ENCODE peak calls at places on chromosomes 7 and 10, in five cellular contexts. S is stomach, Y is breast epithelium, I is suprapubic skin, K is K562. D is an unnamed sample.

GRCh38 chr7:128892521-128893250 is 17.8 kb downstream of the KCP start:
- DNase-seq in K (no peak), Y (no peak), I (peak), S (no peak), D (no peak)

GRCh38 chr7:149287622-149288021 is 25.6 kb downstream of the ZNF783 start:
- DNase-seq in K (no peak), I (no peak), S (no peak), Y (no peak), D (no peak)

GRCh38 chr7:150383710-150384397 is 4.7 kb downstream of the ZNF775 start:
- DNase-seq in Y (peak), S (no peak), I (no peak), K (no peak), D (no peak)

GRCh38 chr7:92762853-92763252 is 73.5 kb downstream of the CDK6 start:
- DNase-seq in Y (no peak), K (no peak), S (no peak), I (no peak), D (no peak)

GRCh38 chr10:43045246-43045621 is 31.6 kb upstream of the RET start:
- DNase-seq in K (no peak), S (no peak), I (peak), Y (no peak), D (no peak)

GRCh38 chr10:29714096-29714874 is 79.5 kb upstream of the SVIL start:
- DNase-seq in Y (no peak), I (no peak), S (no peak), K (no peak), D (no peak)

GRCh38 chr7:18895456-18895855 is 222.0 kb downstream of the TWIST1 start:
- DNase-seq in K (no peak), S (no peak), I (no peak), Y (no peak), D (no peak)

GRCh38 chr10:46098379-46098778 is 52.3 kb upstream of the MSMB start:
- DNase-seq in I (no peak), Y (no peak), S (no peak), K (no peak), D (no peak)

GRCh38 chr10:96505150-96506136 is 8.3 kb downstream of the TLL2 start:
- DNase-seq in Y (no peak), K (no peak), S (no peak), I (no peak), D (no peak)

GRCh38 chr7:96211954-96212353 is 109.9 kb downstream of the SLC25A13 start:
- DNase-seq in K (no peak), I (no peak), S (no peak), Y (no peak), D (no peak)

GRCh38 chr7:84231157-84231556 is 36.6 kb upstream of the SEMA3A start:
- DNase-seq in Y (no peak), I (no peak), S (no peak), K (no peak), D (no peak)

GRCh38 chr10:24331457-24331856 is 122.5 kb downstream of the KIAA1217 start:
- DNase-seq in Y (peak), K (no peak), I (peak), S (peak), D (no peak)

GRCh38 chr10:21336476-21337170 is 188.9 kb downstream of the SKIDA1 start:
- DNase-seq in S (no peak), I (no peak), Y (peak), K (peak), D (no peak)

GRCh38 chr7:91343420-91343819 is 79.2 kb downstream of the FZD1 start:
- DNase-seq in S (no peak), K (no peak), I (no peak), Y (no peak), D (no peak)

GRCh38 chr10:94199565-94199964 is 163.2 kb downstream of the NOC3L start:
- DNase-seq in K (no peak), I (no peak), S (no peak), Y (no peak), D (no peak)

GRCh38 chr7:5357951-5358350 is 65.7 kb downstream of the TNRC18 start:
- DNase-seq in Y (peak), K (no peak), S (no peak), I (no peak), D (no peak)

GRCh38 chr7:132242192-132242812 is 334.0 kb downstream of the PLXNA4 start:
- DNase-seq in S (no peak), Y (no peak), I (no peak), K (no peak), D (no peak)

GRCh38 chr10:44064317-44064716 is 320.6 kb downstream of the CXCL12 start:
- DNase-seq in S (no peak), Y (no peak), K (no peak), I (no peak), D (no peak)

GRCh38 chr10:104329754-104330153 is 8.5 kb downstream of the ITPRIP start:
- DNase-seq in S (no peak), K (no peak), I (peak), Y (no peak), D (no peak)

GRCh38 chr7:106768324-106768751 is 96.7 kb upstream of the PIK3CG start:
- DNase-seq in K (no peak), S (no peak), I (no peak), Y (no peak), D (no peak)

GRCh38 chr7:117237646-117238045 is 85.2 kb downstream of the WNT2 start:
- DNase-seq in I (no peak), Y (no peak), K (no peak), S (no peak), D (no peak)

GRCh38 chr10:121696854-121697253 is 98.6 kb upstream of the FGFR2 start:
- DNase-seq in K (peak), Y (no peak), S (peak), I (no peak), D (no peak)

GRCh38 chr10:74300651-74301050 is 149.6 kb downstream of the ADK start:
- DNase-seq in Y (no peak), I (no peak), S (no peak), K (no peak), D (no peak)
- TF ChIP-seq POLR2A in Y (no peak), I (no peak), S (no peak), K (no peak), D (no peak)

DNA sequence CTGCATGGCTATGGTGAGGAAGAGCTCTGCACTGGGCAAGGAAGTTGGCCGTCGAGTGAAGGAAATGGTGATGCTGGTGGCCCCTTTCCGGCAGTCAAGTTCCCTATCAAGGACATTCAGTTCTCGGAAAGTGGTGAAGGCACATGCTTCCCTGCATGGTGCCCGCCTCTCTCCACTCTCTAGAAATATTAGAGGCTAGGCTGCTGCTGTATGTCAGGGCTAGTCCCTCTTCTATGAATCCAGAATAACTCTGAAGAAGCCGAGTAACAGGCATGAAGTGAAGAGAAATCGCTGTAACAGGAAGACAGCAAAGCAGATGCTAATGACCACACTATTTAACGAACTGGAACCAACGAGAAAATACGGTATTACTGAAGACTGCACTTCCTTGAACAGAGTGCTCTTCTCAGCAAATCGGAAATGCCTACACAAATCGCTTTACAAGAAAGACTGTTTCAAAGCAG is 5.4 kb downstream of the IDI1 start:
- DNase-seq in Y (no peak), S (no peak), K (no peak), I (no peak), D (no peak)
- TF ChIP-seq POLR2AphosphoS5 in Y (no peak), S (peak), K (no peak), I (no peak), D (no peak)

GRCh38 chr10:110671788-110672579 is 27.8 kb downstream of the RBM20 start:
- DNase-seq in I (peak), Y (peak), S (peak), K (peak), D (peak)
- TF ChIP-seq POLR2A in I (no peak), Y (no peak), S (no peak), K (peak), D (no peak)

GRCh38 chr7:157679607-157680006 is 342.8 kb downstream of the DNAJB6 start:
- DNase-seq in K (no peak), S (no peak), I (peak), Y (no peak), D (no peak)

GRCh38 chr7:157676456-157677255 is 339.9 kb downstream of the DNAJB6 start:
- DNase-seq in Y (no peak), I (peak), S (no peak), K (no peak), D (no peak)

GRCh38 chr7:157675427-157675930 is 338.7 kb downstream of the DNAJB6 start:
- DNase-seq in K (no peak), I (peak), S (peak), Y (no peak), D (no peak)

GRCh38 chr7:157676001-157676400 is 339.2 kb downstream of the DNAJB6 start:
- DNase-seq in S (peak), I (peak), Y (no peak), K (no peak), D (no peak)

GRCh38 chr7:157678503-157678902 is 341.7 kb downstream of the DNAJB6 start:
- DNase-seq in K (no peak), S (no peak), I (no peak), Y (no peak), D (no peak)
- TF ChIP-seq POLR2AphosphoS5 in K (no peak), S (no peak), I (no peak), Y (no peak), D (no peak)